ENCODE peak calls at places on chromosome 5, in ten cellular contexts. S is foreskin fibroblast; O is central memory CD4-positive, alpha-beta T cell; R is T-helper 1 cell; F is frontal cortex; H is T-cell; E is stimulated activated CD4-positive, alpha-beta T cell treated with anti-CD3 and anti-CD28 coated beads, Interleukin-15, amount 100 ng/mL, for 24 hours; K is stimulated activated CD8-positive, alpha-beta memory T cell treated with anti-CD3 and anti-CD28 coated beads, Interleukin-4, amount 100 ng/mL, for 48 hours; Z is IMR-90; J is Kasumi-1. B is an unnamed sample.

GRCh38 chr5:133525048-133525447 is 87.3 kb downstream of the FSTL4 start:
- DNase-seq in Z (no peak), H (no peak), E (no peak), J (no peak), O (no peak), F (no peak), K (no peak), R (no peak), S (no peak), B (no peak)

GRCh38 chr5:137184734-137185133 is 314.4 kb downstream of the SPOCK1 start:
- DNase-seq in Z (no peak), O (no peak), H (no peak), S (no peak), J (no peak), R (no peak), E (no peak), F (no peak), K (no peak), B (no peak)

GRCh38 chr5:122649080-122649479 is 125.8 kb upstream of the SNX2 start:
- DNase-seq in E (no peak), F (no peak), R (no peak), H (no peak), J (no peak), O (no peak), S (no peak), K (no peak), Z (no peak), B (no peak)

GRCh38 chr5:54547711-54548250 is 30.2 kb downstream of the SNX18 start:
- DNase-seq in S (peak), F (no peak), R (no peak), K (no peak), J (no peak), Z (peak), O (no peak), E (no peak), H (no peak), B (no peak)

GRCh38 chr5:93583799-93584530 is 943 bp downstream of the NR2F1 start:
- DNase-seq in H (no peak), R (no peak), O (peak), J (peak), E (peak), F (no peak), S (peak), Z (peak), K (no peak), B (peak)

GRCh38 chr5:78509884-78510769 is 138.4 kb downstream of the LHFPL2 start:
- DNase-seq in O (peak), F (peak), K (peak), J (peak), R (peak), H (no peak), S (peak), E (peak), Z (no peak), B (peak)

GRCh38 chr5:135437796-135438560 is 9.2 kb downstream of the DCANP1 start:
- DNase-seq in S (peak), R (no peak), E (no peak), Z (peak), H (no peak), J (no peak), O (no peak), F (no peak), K (peak), B (peak)

GRCh38 chr5:45521067-45521466 is 175.1 kb downstream of the HCN1 start:
- DNase-seq in O (no peak), E (no peak), K (no peak), F (no peak), S (no peak), R (no peak), J (peak), H (no peak), Z (peak), B (no peak)

GRCh38 chr5:35161637-35162248 is 68.5 kb downstream of the PRLR start:
- DNase-seq in E (no peak), J (no peak), O (no peak), F (no peak), Z (no peak), S (peak), H (no peak), K (no peak), R (no peak), B (no peak)

GRCh38 chr5:176432707-176433106 is 15.5 kb upstream of the FAF2 start:
- DNase-seq in S (no peak), R (no peak), O (no peak), E (no peak), K (no peak), J (no peak), F (no peak), Z (no peak), H (no peak), B (no peak)

GRCh38 chr5:131242728-131243255 is 21.1 kb upstream of the CDC42SE2 start:
- DNase-seq in Z (peak), O (no peak), E (no peak), J (no peak), F (no peak), S (peak), H (no peak), K (no peak), R (no peak), B (no peak)

GRCh38 chr5:120062515-120062917 is 401.6 kb upstream of the PRR16 start:
- DNase-seq in S (peak), H (no peak), E (no peak), O (no peak), Z (peak), R (no peak), K (no peak), J (no peak), F (no peak), B (no peak)

GRCh38 chr5:108028411-108028810 is 353.5 kb downstream of the FBXL17 start:
- DNase-seq in O (no peak), K (no peak), J (no peak), Z (peak), E (no peak), H (no peak), F (no peak), S (peak), R (no peak), B (no peak)

GRCh38 chr5:160800375-160800774 is 51.6 kb downstream of the ATP10B start:
- DNase-seq in K (no peak), E (no peak), H (no peak), S (no peak), J (no peak), R (no peak), O (no peak), Z (no peak), F (no peak), B (no peak)